ENCODE peak calls at places on chromosomes 5 and 9, in eight cellular contexts. U is spleen, N is upper lobe of left lung, E is HCT116, X is GM23338, O is HL-60, Z is HepG2, J is suprapubic skin. Y is an unnamed sample.

GRCh38 chr9:99633260-99633659 is 188.4 kb upstream of the NR4A3 start:
- DNase-seq in E (no peak), O (no peak), J (no peak), U (no peak), Z (no peak), N (no peak), X (no peak), Y (no peak)

GRCh38 chr9:113187935-113188595 is 33.0 kb downstream of the FKBP15 start:
- DNase-seq in U (peak; percentile 79), E (peak; percentile 6), N (no peak), O (peak; percentile 87), Z (peak; percentile 4), J (peak; percentile 83), X (no peak), Y (no peak)

GRCh38 chr5:160162910-160163309 is 43.7 kb upstream of the PWWP2A start:
- DNase-seq in O (no peak), X (no peak), Z (no peak), N (no peak), E (no peak), U (no peak), J (no peak), Y (no peak)

GRCh38 chr9:137021574-137021978 is 6.5 kb downstream of the ABCA2 start:
- DNase-seq in U (no peak), O (no peak), J (no peak), X (no peak), N (no peak), E (no peak), Z (peak; percentile 51), Y (no peak)

GRCh38 chr9:852539-852938 is 11.0 kb downstream of the DMRT1 start:
- DNase-seq in N (no peak), E (no peak), Z (no peak), U (no peak), O (no peak), J (no peak), X (no peak), Y (no peak)

GRCh38 chr9:81535542-81536241 is 153.7 kb downstream of the TLE1 start:
- DNase-seq in N (no peak), Z (peak; percentile 99), J (no peak), U (no peak), X (no peak), E (no peak), O (no peak), Y (no peak)

GRCh38 chr5:57482671-57483106 is at the start of gene ACTBL2:
- DNase-seq in N (no peak), U (no peak), E (no peak), O (no peak), J (no peak), Z (no peak), X (no peak), Y (no peak)

GRCh38 chr9:36074870-36075532 is 38.3 kb downstream of the RECK start:
- DNase-seq in U (no peak), Z (peak; percentile 17), O (no peak), J (peak; percentile 90), X (no peak), E (no peak), N (no peak), Y (peak; percentile 71)

GRCh38 chr9:96178153-96178552 is 123.8 kb downstream of the HSD17B3 start:
- DNase-seq in E (no peak), O (no peak), X (no peak), N (peak; percentile 54), U (no peak), J (no peak), Z (no peak), Y (no peak)

GRCh38 chr9:96187108-96187695 is 114.8 kb downstream of the HSD17B3 start:
- DNase-seq in O (no peak), N (peak; percentile 32), J (no peak), Z (no peak), X (peak; percentile 39), E (no peak), U (no peak), Y (no peak)

GRCh38 chr9:96185518-96186156 is 116.3 kb downstream of the HSD17B3 start:
- DNase-seq in U (no peak), O (no peak), Z (no peak), N (no peak), E (no peak), X (no peak), J (no peak), Y (no peak)

GRCh38 chr9:96186601-96187011 is 115.4 kb downstream of the HSD17B3 start:
- DNase-seq in N (peak; percentile 89), U (no peak), J (no peak), X (peak; percentile 85), O (no peak), Z (no peak), E (no peak), Y (no peak)

GRCh38 chr9:96183751-96184150 is 118.2 kb downstream of the HSD17B3 start:
- DNase-seq in J (no peak), O (no peak), U (no peak), N (no peak), X (no peak), E (no peak), Z (no peak), Y (no peak)
- TF ChIP-seq POLR2AphosphoS5 in J (no peak), O (no peak), U (no peak), N (no peak), X (no peak), E (no peak), Z (no peak), Y (no peak)

DNA sequence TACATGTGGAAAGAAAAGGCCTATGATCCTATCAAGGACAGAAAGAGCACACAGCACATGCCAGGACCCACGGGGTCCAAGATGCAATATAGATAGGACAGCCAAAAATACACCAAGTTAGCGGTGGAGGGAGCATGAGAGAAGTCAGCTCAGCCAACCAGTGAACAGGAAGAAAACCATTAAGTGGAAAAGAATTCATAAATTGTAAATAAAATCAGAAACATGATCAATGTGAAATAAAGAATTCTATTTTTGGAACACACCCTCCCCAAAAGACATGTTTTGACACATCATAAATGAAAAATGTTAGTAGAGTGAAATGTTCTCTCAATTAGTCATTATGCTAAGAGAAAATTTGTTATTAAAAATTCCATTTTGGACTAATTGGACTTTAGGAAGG is 35.7 kb downstream of the ATPSCKMT start:
- DNase-seq in Z (no peak), J (no peak), X (no peak), E (no peak), U (no peak), N (no peak), O (no peak), Y (no peak)
- H3K4me3 ChIP-seq in Z (no peak overlapping the region), J (no peak overlapping the region), X (no peak overlapping the region), E (no peak overlapping the region), U (no peak overlapping the region), N (no peak overlapping the region), O (no peak overlapping the region), Y (no peak overlapping the region)

GRCh38 chr9:127347831-127348699 is 48.9 kb upstream of the SLC2A8 start:
- DNase-seq in J (no peak), X (peak; percentile 47), E (no peak), O (no peak), Z (peak; percentile 28), N (no peak), U (no peak), Y (no peak)
- TF ChIP-seq CTCF in J (no peak), X (peak; percentile 33), E (peak; percentile 20), O (no peak), Z (peak; percentile 54), N (peak; percentile 55), U (no peak), Y (peak; percentile 39)

GRCh38 chr5:93305984-93306383 is 275.0 kb downstream of the NR2F1-AS1 start:
- DNase-seq in U (no peak), Z (no peak), J (no peak), E (no peak), O (no peak), X (peak; percentile 62), N (no peak), Y (no peak)

GRCh38 chr5:93303291-93303691 is 277.7 kb downstream of the NR2F1-AS1 start:
- DNase-seq in E (no peak), U (no peak), X (no peak), O (no peak), N (no peak), J (no peak), Z (no peak), Y (no peak)

GRCh38 chr5:93304851-93305250 is 276.2 kb downstream of the NR2F1-AS1 start:
- DNase-seq in U (no peak), Z (no peak), O (no peak), E (no peak), X (no peak), J (no peak), N (no peak), Y (no peak)

GRCh38 chr5:93304391-93304790 is 276.6 kb downstream of the NR2F1-AS1 start:
- DNase-seq in Z (no peak), U (no peak), N (no peak), O (no peak), X (no peak), J (no peak), E (no peak), Y (no peak)

GRCh38 chr5:93307557-93307956 is 273.5 kb downstream of the NR2F1-AS1 start:
- DNase-seq in N (no peak), X (no peak), U (no peak), Z (no peak), J (no peak), E (no peak), O (no peak), Y (no peak)
- TF ChIP-seq POLR2AphosphoS5 in N (no peak), X (no peak), U (no peak), Z (no peak), J (no peak), E (no peak), O (no peak), Y (no peak)

DNA sequence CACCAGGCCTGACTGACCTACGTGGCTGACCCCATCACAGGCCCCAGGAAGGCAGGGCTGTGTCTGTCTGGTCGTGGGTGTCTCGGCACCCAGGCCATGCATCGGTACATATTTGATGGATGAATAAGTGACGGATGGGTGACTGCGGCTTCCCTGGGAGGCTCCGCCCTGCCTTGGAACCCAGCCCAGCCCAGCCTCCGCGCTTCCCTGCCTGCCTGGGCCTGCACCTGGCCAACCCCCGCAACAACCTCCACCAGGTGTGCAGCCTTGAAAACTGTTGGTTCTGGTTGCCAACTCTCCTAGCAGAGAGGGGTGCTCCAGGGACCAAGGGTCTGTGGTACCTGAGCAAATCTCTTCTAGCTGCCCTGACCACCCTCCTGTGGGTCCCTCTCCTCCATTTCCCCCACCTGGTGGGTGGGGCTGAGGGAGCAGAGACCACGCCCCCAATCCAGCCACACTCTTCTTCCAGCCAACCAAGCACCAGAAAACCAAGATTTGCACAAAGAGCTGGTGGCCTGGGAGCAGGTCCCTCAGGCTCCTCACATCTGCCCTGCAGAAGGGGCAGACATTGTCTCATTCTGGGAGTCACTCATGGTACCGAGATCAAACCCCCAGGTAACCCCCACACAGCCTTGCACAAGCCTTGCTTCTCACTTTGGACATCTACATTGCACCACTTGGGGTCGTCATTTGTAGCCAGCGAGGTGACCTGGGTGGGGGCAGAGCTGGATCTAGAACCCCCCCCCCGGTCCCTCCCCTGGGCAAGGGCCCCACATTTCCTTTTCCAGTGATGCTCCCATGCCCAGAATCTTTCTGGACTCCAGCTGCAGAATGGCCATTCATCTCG is 100.6 kb upstream of the IER5L start:
- DNase-seq in X (peak; percentile 71), Z (no peak), N (peak; percentile 79), O (no peak), E (peak; percentile 75), U (peak; percentile 21), J (peak; percentile 67), Y (peak; percentile 72)
- H3K4me3 ChIP-seq in X (peak overlapping the region; percentile 39), Z (no peak overlapping the region), N (no peak overlapping the region), O (no peak overlapping the region), E (peak overlapping the region; percentile 44), U (no peak overlapping the region), J (no peak overlapping the region), Y (peak overlapping the region; percentile 35)